ENCODE peak calls at places on chromosomes 11 and 22, in four cellular contexts. B is uterus, L is HEK293T, X is neural crest cell. U is an unnamed sample.

GRCh38 chr11:2294340-2295290 is 7.1 kb downstream of the C11orf21 start:
- DNase-seq in B (peak), L (no peak), X (no peak), U (no peak)

GRCh38 chr11:61866231-61866957 is 25.0 kb downstream of the FADS3 start:
- DNase-seq in B (no peak), L (no peak), X (no peak), U (no peak)

GRCh38 chr11:120324932-120325810 is at the start of gene TLCD5:
- DNase-seq in B (peak), L (peak), X (peak), U (peak)

GRCh38 chr11:6268811-6269210 is 9.2 kb downstream of the CCKBR start:
- DNase-seq in B (no peak), L (no peak), X (no peak), U (no peak)

GRCh38 chr11:61258546-61258945 is 17.6 kb downstream of the PGA5 start:
- DNase-seq in B (no peak), L (no peak), X (no peak), U (no peak)

GRCh38 chr22:46072030-46072881 is 78.1 kb upstream of the PPARA start:
- DNase-seq in B (peak), L (peak), X (no peak), U (peak)

GRCh38 chr11:70334351-70334995 is 63.9 kb upstream of the CTTN start:
- DNase-seq in B (no peak), L (no peak), X (no peak), U (no peak)

GRCh38 chr22:20583471-20583922 is 76.1 kb downstream of the MED15 start:
- DNase-seq in B (no peak), L (no peak), X (no peak), U (no peak)

GRCh38 chr11:42237701-42238235 is 778.3 kb upstream of the LRRC4C start:
- DNase-seq in B (no peak), L (no peak), X (no peak), U (no peak)

GRCh38 chr22:32583921-32584335 is 109.3 kb downstream of the FBXO7 start:
- DNase-seq in B (no peak), L (no peak), X (no peak), U (no peak)

GRCh38 chr22:21951931-21952465 is 650 bp downstream of the PPM1F start:
- DNase-seq in B (no peak), L (peak), X (peak), U (peak)

GRCh38 chr11:104609766-104610165 is 288.5 kb downstream of the CASP12 start:
- DNase-seq in B (no peak), L (no peak), X (no peak), U (no peak)

GRCh38 chr22:43346521-43346929 is 3.4 kb upstream of the SCUBE1 start:
- DNase-seq in B (peak), L (peak), X (peak), U (peak)

GRCh38 chr22:28030442-28030841 is 111.4 kb upstream of the PITPNB start:
- DNase-seq in B (no peak), L (no peak), X (no peak), U (no peak)

GRCh38 chr11:13777341-13777985 is 109.0 kb downstream of the FAR1 start:
- DNase-seq in B (no peak), L (no peak), X (no peak), U (no peak)

GRCh38 chr22:49489821-49490220 is 337.9 kb downstream of the BRD1 start:
- DNase-seq in B (no peak), L (no peak), X (no peak), U (no peak)

GRCh38 chr11:120424970-120425332 is 86.6 kb upstream of the GRIK4 start:
- DNase-seq in B (no peak), L (no peak), X (no peak), U (no peak)

GRCh38 chr11:111707691-111708067 is 58.5 kb downstream of the PPP2R1B start:
- DNase-seq in B (no peak), L (no peak), X (no peak), U (no peak)

GRCh38 chr22:21681566-21682370 is 16.0 kb downstream of the PPIL2 start:
- DNase-seq in B (no peak), L (no peak), X (no peak), U (no peak)

GRCh38 chr22:48239461-48240164 is 1477.2 kb downstream of the TBC1D22A start:
- DNase-seq in B (no peak), L (no peak), X (no peak), U (peak)

GRCh38 chr11:50278756-50279155 is 246.1 kb downstream of the OR4C45 start:
- DNase-seq in B (no peak), L (no peak), X (no peak), U (no peak)

GRCh38 chr11:396511-396947 is 2.5 kb downstream of the PKP3 start:
- DNase-seq in B (no peak), L (peak), X (no peak), U (peak)

GRCh38 chr11:1765871-1766718 is 2.4 kb upstream of the CTSD start:
- DNase-seq in B (no peak), L (no peak), X (no peak), U (no peak)

U was measured in D341Med.